ENCODE peak calls at places on chromosomes 16 and 17, in four cellular contexts. I, J, G and R are unnamed samples.

GRCh38 chr16:85750827-85751641 is at the start of gene C16orf74:
- DNase-seq in I (no peak), J (no peak), G (no peak), R (no peak)

GRCh38 chr17:39138416-39139136 is 12.9 kb downstream of the PLXDC1 start:
- DNase-seq in I (no peak), J (no peak), G (no peak), R (no peak)

GRCh38 chr16:6148361-6148760 is 1050.8 kb upstream of the EEF2KMT start:
- DNase-seq in I (no peak), J (no peak), G (no peak), R (no peak)

GRCh38 chr17:77449373-77449907 is 308.7 kb downstream of the SEC14L1 start:
- DNase-seq in I (no peak), J (no peak), G (no peak), R (no peak)

GRCh38 chr17:34081269-34081668 is 173.8 kb upstream of the CCL2 start:
- DNase-seq in I (no peak), J (no peak), G (no peak), R (no peak)

GRCh38 chr17:56596741-56597494 is 3.4 kb downstream of the NOG start:
- DNase-seq in I (no peak), J (no peak), G (no peak), R (no peak)

GRCh38 chr16:75402821-75403475 is 30.4 kb downstream of the CFDP1 start:
- DNase-seq in I (no peak), J (peak; percentile 5), G (no peak), R (no peak)

GRCh38 chr17:45248132-45248936 is 13.6 kb downstream of the SPATA32 start:
- DNase-seq in I (no peak), J (no peak), G (peak; percentile 51), R (no peak)

GRCh38 chr16:27198451-27199234 is 4.7 kb upstream of the KDM8 start:
- DNase-seq in I (no peak), J (no peak), G (no peak), R (no peak)

GRCh38 chr17:71412803-71413202 is 708.0 kb upstream of the SOX9 start:
- DNase-seq in I (no peak), J (peak; percentile 91), G (no peak), R (no peak)

GRCh38 chr17:8606415-8606814 is 24.1 kb downstream of the MYH10 start:
- DNase-seq in I (no peak), J (no peak), G (no peak), R (no peak)

GRCh38 chr17:59401725-59402124 is 70.3 kb downstream of the YPEL2 start:
- DNase-seq in I (no peak), J (no peak), G (no peak), R (no peak)

GRCh38 chr17:39225974-39226683 is 384 bp upstream of the STAC2 start:
- DNase-seq in I (peak; percentile 92), J (no peak), G (no peak), R (no peak)

GRCh38 chr17:79777844-79778503 is at the start of gene CBX2:
- DNase-seq in I (peak; percentile 84), J (no peak), G (peak; percentile 64), R (no peak)

GRCh38 chr17:72710185-72710584 is 382.3 kb downstream of the SLC39A11 start:
- DNase-seq in I (no peak), J (no peak), G (no peak), R (no peak)

GRCh38 chr17:30415491-30415890 is 36.8 kb downstream of the CPD start:
- DNase-seq in I (no peak), J (no peak), G (no peak), R (no peak)

GRCh38 chr17:59859444-59860025 is 33.2 kb downstream of the TUBD1 start:
- DNase-seq in I (no peak), J (no peak), G (no peak), R (no peak)

GRCh38 chr16:27189335-27189972 is 13.9 kb upstream of the KDM8 start:
- DNase-seq in I (no peak), J (no peak), G (no peak), R (no peak)

GRCh38 chr17:10777131-10777805 is 26.6 kb downstream of the TMEM238L start:
- DNase-seq in I (no peak), J (no peak), G (no peak), R (no peak)

GRCh38 chr17:33941744-33942143 is 313.3 kb upstream of the CCL2 start:
- DNase-seq in I (no peak), J (no peak), G (no peak), R (no peak)

GRCh38 chr17:68843522-68843921 is 111.7 kb downstream of the ABCA8 start:
- DNase-seq in I (no peak), J (no peak), G (no peak), R (no peak)

GRCh38 chr17:20114466-20114865 is 105.3 kb downstream of the SPECC1 start:
- DNase-seq in I (no peak), J (peak; percentile 44), G (no peak), R (no peak)

GRCh38 chr17:48597775-48598631 is 4.4 kb upstream of the HOXB5 start:
- DNase-seq in I (peak; percentile 82), J (no peak), G (no peak), R (no peak)

GRCh38 chr17:62780273-62780672 is 27.8 kb downstream of the MARCHF10 start:
- DNase-seq in I (peak; percentile 60), J (no peak), G (no peak), R (peak; percentile 18)

GRCh38 chr17:50830298-50830697 is 5.1 kb upstream of the WFIKKN2 start:
- DNase-seq in I (no peak), J (peak; percentile 36), G (no peak), R (no peak)

GRCh38 chr16:82630219-82630618 is 3.5 kb downstream of the CDH13 start:
- DNase-seq in I (no peak), J (no peak), G (no peak), R (no peak)